ENCODE peak calls at places on chromosomes 4 and X, in five cellular contexts. N, Q, T, A and R are unnamed samples.

GRCh38 chrX:103063191-103063845 is 653 bp downstream of the BEX1 start:
- DNase-seq in N (no peak), Q (peak; percentile 78), T (no peak), A (no peak), R (no peak)

GRCh38 chrX:69307029-69307428 is 141.8 kb upstream of the PJA1 start:
- DNase-seq in N (no peak), Q (no peak), T (no peak), A (no peak), R (no peak)

GRCh38 chrX:117985241-117985640 is 131.4 kb downstream of the KLHL13 start:
- DNase-seq in N (peak; percentile 36), Q (peak; percentile 16), T (no peak), A (no peak), R (no peak)

GRCh38 chr4:47410271-47410670 is 53.2 kb downstream of the COMMD8 start:
- DNase-seq in N (no peak), Q (no peak), T (no peak), A (no peak), R (no peak)

GRCh38 chrX:2183193-2183725 is 317.5 kb downstream of the DHRSX start:
- DNase-seq in N (no peak), Q (no peak), T (no peak), A (no peak), R (no peak)

GRCh38 chr4:86521373-86521969 is 72.6 kb upstream of the PTPN13 start:
- DNase-seq in N (no peak), Q (no peak), T (no peak), A (no peak), R (no peak)

GRCh38 chr4:47122592-47123291 is 91.4 kb downstream of the GABRB1 start:
- DNase-seq in N (peak; percentile 32), Q (peak; percentile 45), T (peak; percentile 37), A (peak; percentile 1), R (no peak)

GRCh38 chrX:23773601-23774175 is 9.3 kb upstream of the SAT1 start:
- DNase-seq in N (no peak), Q (no peak), T (no peak), A (peak; percentile 14), R (no peak)

GRCh38 chr4:44760142-44760898 is 34.0 kb upstream of the GNPDA2 start:
- DNase-seq in N (no peak), Q (peak; percentile 15), T (no peak), A (no peak), R (no peak)

GRCh38 chr4:6908397-6909112 is 1.1 kb upstream of the TBC1D14 start:
- DNase-seq in N (no peak), Q (peak; percentile 58), T (no peak), A (no peak), R (no peak)

GRCh38 chr4:67779631-67780030 is 25.4 kb upstream of the GNRHR start:
- DNase-seq in N (no peak), Q (no peak), T (peak; percentile 10), A (no peak), R (no peak)

GRCh38 chrX:129641941-129642340 is 12.8 kb downstream of the APLN start:
- DNase-seq in N (no peak), Q (no peak), T (no peak), A (no peak), R (no peak)

GRCh38 chr4:127788517-127788916 is 6.4 kb downstream of the HSPA4L start:
- DNase-seq in N (no peak), Q (peak; percentile 21), T (no peak), A (no peak), R (no peak)

GRCh38 chrX:54492340-54492739 is 3.7 kb downstream of the FGD1 start:
- DNase-seq in N (no peak), Q (no peak), T (no peak), A (no peak), R (no peak)

GRCh38 chrX:52015794-52016193 is 53.2 kb downstream of the MAGED4B start:
- DNase-seq in N (no peak), Q (no peak), T (no peak), A (no peak), R (no peak)

GRCh38 chr4:89899854-89900253 is 5.2 kb downstream of the MMRN1 start:
- DNase-seq in N (no peak), Q (no peak), T (no peak), A (no peak), R (no peak)

GRCh38 chr4:25900310-25900709 is 13.7 kb upstream of the SMIM20 start:
- DNase-seq in N (no peak), Q (no peak), T (no peak), A (no peak), R (no peak)

GRCh38 chrX:34874763-34875162 is 67.8 kb upstream of the FAM47B start:
- DNase-seq in N (no peak), Q (no peak), T (no peak), A (no peak), R (no peak)

GRCh38 chr4:8278009-8278395 is 8.4 kb downstream of the HTRA3 start:
- DNase-seq in N (no peak), Q (no peak), T (no peak), A (no peak), R (no peak)